ENCODE peak calls at places on chromosomes 13 and 19, in nine cellular contexts. Z, T, W, K, B, X, V, I and L are unnamed samples.

GRCh38 chr13:26991508-26992181 is 180.0 kb downstream of the USP12 start:
- DNase-seq in Z (no peak), T (no peak), W (no peak), K (no peak), B (no peak), X (no peak), V (peak; percentile 52), I (no peak), L (no peak)

GRCh38 chr13:73411067-73411809 is 352.4 kb downstream of the KLF5 start:
- DNase-seq in Z (no peak), T (no peak), W (no peak), K (peak; percentile 22), B (no peak), X (no peak), V (no peak), I (no peak), L (no peak)

GRCh38 chr19:40242480-40242879 is 16.0 kb upstream of the CCNP start:
- DNase-seq in Z (no peak), T (no peak), W (no peak), K (no peak), B (no peak), X (no peak), V (no peak), I (no peak), L (no peak)

GRCh38 chr13:58994077-58994476 is 1169.7 kb downstream of the DIAPH3 start:
- DNase-seq in Z (no peak), T (no peak), W (no peak), K (no peak), B (no peak), X (no peak), V (no peak), I (no peak), L (no peak)

GRCh38 chr13:29977721-29978120 is 127.3 kb upstream of the UBL3 start:
- DNase-seq in Z (no peak), T (no peak), W (no peak), K (no peak), B (no peak), X (no peak), V (no peak), I (no peak), L (no peak)

GRCh38 chr19:55406869-55407624 is 541 bp downstream of the UBE2S start:
- DNase-seq in Z (no peak), T (no peak), W (peak; percentile 31), K (peak; percentile 27), B (no peak), X (no peak), V (peak; percentile 36), I (peak; percentile 88), L (peak; percentile 37)

GRCh38 chr19:51121257-51121656 is 3.4 kb upstream of the SIGLEC9 start:
- DNase-seq in Z (no peak), T (no peak), W (no peak), K (no peak), B (no peak), X (no peak), V (no peak), I (no peak), L (no peak)

GRCh38 chr13:31686660-31687430 is 52.5 kb upstream of the RXFP2 start:
- DNase-seq in Z (no peak), T (no peak), W (no peak), K (no peak), B (no peak), X (no peak), V (no peak), I (no peak), L (no peak)

GRCh38 chr19:1847684-1848398 is 442 bp downstream of the REXO1 start:
- DNase-seq in Z (no peak), T (no peak), W (no peak), K (peak; percentile 31), B (no peak), X (no peak), V (no peak), I (no peak), L (no peak)